ENCODE peak calls at places on chromosome 16, in eight cellular contexts. Q, K, W, V, O, A, Y and S are unnamed samples.

GRCh38 chr16:23015580-23015979 is 133.7 kb downstream of the USP31 start:
- DNase-seq in Q (no peak), K (no peak), W (no peak), V (no peak), O (no peak), A (no peak), Y (no peak), S (no peak)

GRCh38 chr16:76484020-76484419 is 206.8 kb downstream of the CNTNAP4 start:
- DNase-seq in Q (no peak), K (no peak), W (no peak), V (no peak), O (no peak), A (no peak), Y (no peak), S (no peak)

GRCh38 chr16:54370653-54371052 is 84.1 kb upstream of the IRX3 start:
- DNase-seq in Q (no peak), K (no peak), W (no peak), V (peak), O (no peak), A (peak), Y (no peak), S (no peak)

GRCh38 chr16:4403133-4403949 is 13.1 kb downstream of the CORO7 start:
- DNase-seq in Q (no peak), K (no peak), W (no peak), V (no peak), O (no peak), A (no peak), Y (no peak), S (no peak)

GRCh38 chr16:23398987-23399805 is 53.8 kb downstream of the COG7 start:
- DNase-seq in Q (no peak), K (no peak), W (no peak), V (no peak), O (peak), A (no peak), Y (peak), S (no peak)

GRCh38 chr16:70656065-70656711 is 9.8 kb downstream of the IL34 start:
- DNase-seq in Q (no peak), K (no peak), W (no peak), V (no peak), O (peak), A (no peak), Y (no peak), S (no peak)

GRCh38 chr16:29641561-29641960 is 21.5 kb upstream of the SPN start:
- DNase-seq in Q (no peak), K (no peak), W (no peak), V (no peak), O (no peak), A (no peak), Y (no peak), S (peak)

GRCh38 chr16:85470873-85471272 is 142.2 kb upstream of the GSE1 start:
- DNase-seq in Q (no peak), K (no peak), W (no peak), V (no peak), O (no peak), A (no peak), Y (no peak), S (no peak)

GRCh38 chr16:77213542-77214108 is 14.4 kb downstream of the SYCE1L start:
- DNase-seq in Q (no peak), K (peak), W (no peak), V (no peak), O (no peak), A (peak), Y (no peak), S (peak)

GRCh38 chr16:89656435-89657121 is 930 bp downstream of the CHMP1A start:
- DNase-seq in Q (no peak), K (no peak), W (no peak), V (no peak), O (no peak), A (no peak), Y (peak), S (no peak)

GRCh38 chr16:65283238-65283651 is 161.4 kb upstream of the CDH11 start:
- DNase-seq in Q (no peak), K (no peak), W (no peak), V (no peak), O (no peak), A (no peak), Y (no peak), S (peak)

GRCh38 chr16:77745972-77746371 is 23.7 kb downstream of the NUDT7 start:
- DNase-seq in Q (no peak), K (no peak), W (no peak), V (no peak), O (no peak), A (no peak), Y (no peak), S (no peak)

GRCh38 chr16:57775661-57776469 is 26.4 kb downstream of the KIFC3 start:
- DNase-seq in Q (no peak), K (no peak), W (no peak), V (peak), O (no peak), A (peak), Y (peak), S (no peak)

GRCh38 chr16:49639739-49640388 is 216.0 kb downstream of the ZNF423 start:
- DNase-seq in Q (no peak), K (peak), W (no peak), V (peak), O (peak), A (peak), Y (peak), S (peak)